ENCODE peak calls at places on chromosomes 11 and 22, in ten cellular contexts. F, C, Q, P, H, K, L, G, O and Y are unnamed samples.

GRCh38 chr22:40791241-40791640 is 27.9 kb downstream of the SLC25A17 start:
- DNase-seq in F (no peak), C (no peak), Q (no peak), P (no peak), H (no peak), K (peak; percentile 41), L (no peak), G (peak; percentile 29), O (peak; percentile 33), Y (no peak)

GRCh38 chr11:134508219-134508990 is 96.4 kb upstream of the B3GAT1 start:
- DNase-seq in F (no peak), C (no peak), Q (no peak), P (peak; percentile 54), H (no peak), K (no peak), L (no peak), G (no peak), O (no peak), Y (no peak)

GRCh38 chr11:32016111-32016510 is 74.8 kb upstream of the RCN1 start:
- DNase-seq in F (no peak), C (no peak), Q (no peak), P (no peak), H (no peak), K (no peak), L (no peak), G (no peak), O (no peak), Y (no peak)

GRCh38 chr11:72409458-72409857 is 24.9 kb downstream of the CLPB start:
- DNase-seq in F (peak; percentile 54), C (no peak), Q (no peak), P (no peak), H (no peak), K (no peak), L (no peak), G (no peak), O (no peak), Y (no peak)

GRCh38 chr22:38706101-38706884 is 549 bp downstream of the GTPBP1 start:
- DNase-seq in F (peak; percentile 83), C (no peak), Q (peak; percentile 16), P (peak; percentile 91), H (peak; percentile 29), K (peak; percentile 44), L (no peak), G (peak; percentile 34), O (peak; percentile 36), Y (no peak)

GRCh38 chr11:662689-663274 is 25.7 kb downstream of the DRD4 start:
- DNase-seq in F (no peak), C (peak; percentile 59), Q (no peak), P (no peak), H (peak; percentile 72), K (peak; percentile 58), L (peak; percentile 25), G (peak; percentile 57), O (peak; percentile 63), Y (no peak)

GRCh38 chr11:130523166-130523565 is 74.7 kb downstream of the ADAMTS15 start:
- DNase-seq in F (no peak), C (no peak), Q (no peak), P (no peak), H (no peak), K (peak; percentile 15), L (no peak), G (no peak), O (no peak), Y (no peak)

GRCh38 chr11:16040151-16040550 is 316.2 kb downstream of the SOX6 start:
- DNase-seq in F (no peak), C (no peak), Q (no peak), P (no peak), H (no peak), K (no peak), L (no peak), G (no peak), O (no peak), Y (no peak)

DNA sequence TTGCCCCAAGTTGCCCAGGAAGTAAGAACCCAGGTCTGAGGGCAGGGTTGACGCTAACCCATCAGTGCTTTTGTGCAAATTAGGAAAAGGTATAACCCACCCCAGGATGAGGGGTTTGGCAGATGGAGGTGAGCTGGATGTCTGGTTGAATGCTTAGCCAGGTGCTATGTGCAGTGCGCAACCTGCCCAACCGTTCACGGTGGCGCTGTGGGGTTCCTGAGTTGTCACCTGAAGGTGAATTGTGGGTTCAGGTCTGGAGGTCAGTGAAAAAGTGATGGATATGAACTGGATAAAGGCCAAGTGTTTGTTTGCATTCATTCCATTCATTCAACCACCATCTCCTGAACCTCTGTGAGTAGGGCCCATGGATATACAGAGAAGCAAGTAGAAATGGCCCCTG is 14.3 kb upstream of the LGALS2 start:
- DNase-seq in F (no peak), C (no peak), Q (no peak), P (no peak), H (no peak), K (no peak), L (no peak), G (no peak), O (no peak), Y (no peak)
- TF ChIP-seq CTCF in F (no peak), C (no peak), Q (no peak), P (no peak), H (no peak), K (no peak), L (no peak), G (no peak), O (no peak), Y (no peak)

GRCh38 chr11:119666463-119667131 is 62.4 kb downstream of the NECTIN1 start:
- DNase-seq in F (no peak), C (peak; percentile 87), Q (no peak), P (peak; percentile 92), H (peak; percentile 75), K (peak; percentile 55), L (peak; percentile 48), G (peak; percentile 60), O (peak; percentile 72), Y (peak; percentile 83)
- TF ChIP-seq CTCF in F (peak; percentile 88), C (peak; percentile 96), Q (peak; percentile 92), P (no peak), H (peak; percentile 95), K (peak; percentile 91), L (peak; percentile 69), G (peak; percentile 97), O (peak; percentile 92), Y (peak; percentile 95)

GRCh38 chr11:103608566-103608965 is 427.9 kb upstream of the DDI1 start:
- DNase-seq in F (no peak), C (no peak), Q (no peak), P (no peak), H (peak; percentile 84), K (peak; percentile 36), L (no peak), G (peak; percentile 52), O (peak; percentile 47), Y (no peak)

GRCh38 chr11:103610435-103610834 is 426.0 kb upstream of the DDI1 start:
- DNase-seq in F (no peak), C (no peak), Q (no peak), P (no peak), H (peak; percentile 56), K (no peak), L (no peak), G (no peak), O (no peak), Y (no peak)

GRCh38 chr11:103604310-103604709 is 432.1 kb upstream of the DDI1 start:
- DNase-seq in F (no peak), C (no peak), Q (no peak), P (no peak), H (no peak), K (no peak), L (no peak), G (no peak), O (no peak), Y (no peak)

GRCh38 chr11:103609117-103610066 is 427.0 kb upstream of the DDI1 start:
- DNase-seq in F (no peak), C (no peak), Q (no peak), P (no peak), H (peak; percentile 97), K (peak; percentile 95), L (no peak), G (peak; percentile 95), O (peak; percentile 96), Y (no peak)
- TF ChIP-seq CTCF in F (no peak), C (peak; percentile 20), Q (no peak), P (no peak), H (peak; percentile 93), K (peak; percentile 89), L (no peak), G (peak; percentile 83), O (peak; percentile 92), Y (peak; percentile 48)

GRCh38 chr11:116276051-116277044 is 496.4 kb downstream of the BUD13 start:
- DNase-seq in F (no peak), C (peak; percentile 96), Q (no peak), P (peak; percentile 91), H (peak; percentile 37), K (peak; percentile 29), L (peak; percentile 60), G (peak; percentile 25), O (peak; percentile 37), Y (peak; percentile 85)
- TF ChIP-seq CTCF in F (peak; percentile 59), C (peak; percentile 100), Q (peak; percentile 90), P (no peak), H (peak; percentile 42), K (peak; percentile 58), L (peak; percentile 77), G (peak; percentile 63), O (peak; percentile 55), Y (peak; percentile 99)